ENCODE peak calls at places on chromosomes 5 and 9, in seven cellular contexts. C, M, O, E, Z, A and N are unnamed samples.

GRCh38 chr5:91706785-91707520 is 323.8 kb upstream of the ARRDC3 start:
- DNase-seq in C (no peak), M (no peak), O (no peak), E (no peak), Z (no peak), A (peak; percentile 40), N (no peak)

GRCh38 chr9:89154651-89155336 is 23.8 kb downstream of the SHC3 start:
- DNase-seq in C (no peak), M (no peak), O (no peak), E (peak; percentile 70), Z (peak; percentile 71), A (peak; percentile 90), N (no peak)

GRCh38 chr5:54944364-54944763 is 41.0 kb downstream of the ESM1 start:
- DNase-seq in C (no peak), M (no peak), O (no peak), E (peak; percentile 59), Z (no peak), A (peak; percentile 30), N (no peak)

GRCh38 chr9:129419382-129419899 is 201.5 kb downstream of the C9orf50 start:
- DNase-seq in C (no peak), M (no peak), O (no peak), E (no peak), Z (no peak), A (no peak), N (no peak)

GRCh38 chr5:33425334-33425733 is 15.4 kb upstream of the TARS1 start:
- DNase-seq in C (no peak), M (no peak), O (no peak), E (no peak), Z (no peak), A (no peak), N (no peak)

GRCh38 chr5:116738270-116738947 is 163.8 kb upstream of the SEMA6A start:
- DNase-seq in C (no peak), M (peak; percentile 17), O (no peak), E (no peak), Z (no peak), A (no peak), N (no peak)

GRCh38 chr5:20470997-20471396 is 483.0 kb upstream of the CDH18 start:
- DNase-seq in C (no peak), M (no peak), O (no peak), E (no peak), Z (no peak), A (no peak), N (no peak)

GRCh38 chr5:82365744-82366228 is 87.6 kb upstream of the RPS23 start:
- DNase-seq in C (no peak), M (no peak), O (no peak), E (peak; percentile 95), Z (no peak), A (peak; percentile 92), N (no peak)

GRCh38 chr5:163369986-163370385 is 67.4 kb upstream of the CCNG1 start:
- DNase-seq in C (no peak), M (no peak), O (no peak), E (no peak), Z (no peak), A (no peak), N (no peak)

GRCh38 chr5:6611561-6612256 is 21.1 kb downstream of the NSUN2 start:
- DNase-seq in C (no peak), M (no peak), O (no peak), E (no peak), Z (no peak), A (no peak), N (no peak)

GRCh38 chr9:132042324-132042723 is 37.3 kb downstream of the MED27 start:
- DNase-seq in C (no peak), M (no peak), O (no peak), E (peak; percentile 81), Z (peak; percentile 93), A (peak; percentile 95), N (no peak)

GRCh38 chr9:122053546-122053945 is 39.6 kb downstream of the TTLL11 start:
- DNase-seq in C (no peak), M (no peak), O (no peak), E (peak; percentile 53), Z (no peak), A (no peak), N (no peak)

GRCh38 chr5:152274206-152274605 is 130.9 kb downstream of the NMUR2 start:
- DNase-seq in C (no peak), M (no peak), O (no peak), E (no peak), Z (no peak), A (no peak), N (no peak)

GRCh38 chr9:136711751-136712689 is at the start of gene DIPK1B:
- DNase-seq in C (no peak), M (no peak), O (no peak), E (no peak), Z (no peak), A (no peak), N (no peak)

GRCh38 chr5:172701336-172702061 is 60.4 kb downstream of the NEURL1B start:
- DNase-seq in C (no peak), M (no peak), O (no peak), E (no peak), Z (no peak), A (no peak), N (no peak)

GRCh38 chr9:131773911-131774379 is 34.1 kb upstream of the RAPGEF1 start:
- DNase-seq in C (no peak), M (no peak), O (no peak), E (peak; percentile 82), Z (no peak), A (peak; percentile 46), N (no peak)

GRCh38 chr5:102664946-102665345 is 90.2 kb upstream of the PAM start:
- DNase-seq in C (no peak), M (no peak), O (no peak), E (no peak), Z (no peak), A (no peak), N (no peak)

GRCh38 chr5:157350939-157351338 is 85.0 kb downstream of the CYFIP2 start:
- DNase-seq in C (no peak), M (no peak), O (no peak), E (no peak), Z (no peak), A (no peak), N (no peak)

GRCh38 chr9:14238044-14238443 is 75.9 kb downstream of the NFIB start:
- DNase-seq in C (no peak), M (no peak), O (no peak), E (peak; percentile 35), Z (no peak), A (peak; percentile 23), N (no peak)

GRCh38 chr5:2899311-2899710 is 147.8 kb upstream of the IRX2 start:
- DNase-seq in C (no peak), M (no peak), O (no peak), E (no peak), Z (no peak), A (no peak), N (no peak)

GRCh38 chr5:112186401-112186990 is 232.6 kb downstream of the EPB41L4A start:
- DNase-seq in C (no peak), M (no peak), O (no peak), E (peak; percentile 33), Z (no peak), A (peak; percentile 45), N (no peak)

GRCh38 chr9:83266618-83267543 is 203.9 kb upstream of the RASEF start:
- DNase-seq in C (no peak), M (peak; percentile 18), O (no peak), E (no peak), Z (no peak), A (peak; percentile 17), N (no peak)

GRCh38 chr9:127194881-127195713 is 69.5 kb upstream of the GARNL3 start:
- DNase-seq in C (no peak), M (no peak), O (no peak), E (peak; percentile 78), Z (no peak), A (no peak), N (no peak)
- TF ChIP-seq CTCF in C (no peak), M (peak; percentile 30), O (no peak), E (no peak), Z (no peak), A (peak; percentile 12), N (no peak)

GRCh38 chr9:5231212-5231611 is at the start of gene INSL4:
- DNase-seq in C (no peak), M (no peak), O (no peak), E (peak; percentile 8), Z (no peak), A (peak; percentile 49), N (no peak)

DNA sequence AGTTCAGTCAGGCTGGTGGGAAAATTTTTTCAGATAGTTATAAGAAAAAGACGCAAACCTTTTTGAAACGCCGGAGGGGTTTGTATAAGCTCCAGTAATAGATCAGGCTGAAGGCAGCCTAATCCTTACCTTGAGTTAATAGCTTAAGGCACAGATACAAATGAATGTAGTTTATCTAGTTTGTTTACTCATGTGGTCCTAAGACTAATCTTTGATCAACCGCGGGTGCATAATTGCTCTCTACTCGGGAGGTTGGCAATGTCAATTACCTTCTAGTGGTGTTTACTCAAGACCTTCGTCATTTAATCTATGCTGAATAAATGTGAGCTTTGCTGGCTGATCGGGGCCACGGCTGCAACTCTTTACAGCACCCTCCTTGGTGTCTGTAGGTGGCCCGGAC is 665 bp upstream of the INSL4 start:
- DNase-seq in C (no peak), M (no peak), O (no peak), E (no peak), Z (no peak), A (no peak), N (no peak)
- TF ChIP-seq CTCF in C (no peak), M (no peak), O (no peak), E (no peak), Z (no peak), A (no peak), N (no peak)

DNA sequence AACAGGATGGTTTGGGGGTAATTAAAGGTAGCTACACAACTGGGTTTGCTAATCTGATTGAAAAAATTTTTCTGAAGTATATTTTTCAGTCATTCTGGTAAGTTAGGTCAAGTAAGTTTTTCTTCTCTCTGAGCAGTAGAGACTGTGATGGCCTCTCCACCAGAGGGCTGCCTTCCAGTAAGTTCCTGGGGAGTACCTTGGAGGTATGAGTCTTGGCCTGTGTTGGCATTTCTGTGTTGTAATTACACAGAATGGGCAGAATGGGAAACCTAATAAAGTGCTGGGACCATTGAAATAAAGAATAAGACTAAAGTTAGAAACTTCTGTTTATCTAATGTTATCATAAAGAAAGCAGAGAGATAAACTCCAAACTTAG is 430.8 kb downstream of the ARHGEF28 start:
- DNase-seq in C (no peak), M (no peak), O (no peak), E (peak; percentile 41), Z (no peak), A (peak; percentile 37), N (no peak)
- TF ChIP-seq CTCF in C (peak; percentile 44), M (peak; percentile 50), O (peak; percentile 9), E (peak; percentile 49), Z (peak; percentile 57), A (peak; percentile 78), N (no peak)

DNA sequence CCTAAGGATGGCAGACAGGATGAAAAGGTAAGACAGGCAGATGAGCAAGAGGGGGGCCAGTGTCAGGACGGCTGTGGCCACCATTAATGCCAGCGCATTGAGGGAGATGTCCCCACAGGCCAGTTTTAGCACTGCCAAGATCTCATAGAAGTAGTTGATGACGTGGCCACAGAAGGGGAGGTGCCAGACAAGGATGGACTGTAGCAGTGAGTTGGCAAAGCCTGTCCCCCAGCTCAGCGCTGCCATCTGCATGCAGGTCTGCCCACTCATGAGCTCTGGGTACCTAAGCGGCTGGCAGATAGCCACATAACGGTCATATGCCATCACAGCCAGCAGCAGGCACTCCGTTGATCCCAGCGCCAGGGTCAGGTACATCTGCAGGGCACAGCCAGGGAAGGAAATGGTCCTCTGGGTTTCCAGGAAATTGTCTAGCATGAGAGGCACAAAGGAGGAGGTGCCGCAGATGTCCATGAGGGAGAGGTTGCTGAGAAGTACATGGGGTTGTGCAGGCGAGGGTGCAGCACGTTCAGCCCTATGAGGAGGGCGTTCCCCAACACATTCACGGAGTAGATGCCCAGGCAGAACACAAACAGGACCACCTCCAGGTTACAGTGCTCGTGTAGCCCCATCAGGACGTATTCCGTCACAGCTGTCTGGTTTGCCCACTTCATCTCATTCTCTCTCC is 10.7 kb downstream of the OR13J1 start:
- DNase-seq in C (no peak), M (no peak), O (no peak), E (no peak), Z (no peak), A (no peak), N (no peak)
- TF ChIP-seq CTCF in C (no peak), M (no peak), O (no peak), E (no peak), Z (no peak), A (peak; percentile 19), N (no peak)